ENCODE peak calls at places on chromosomes 7 and 10, in nine cellular contexts. V is cardiac muscle cell, U is foreskin fibroblast, C is tibial nerve, J is choroid plexus epithelial cell, O is A549, E is SK-N-SH, F is WTC11, A is esophagus muscularis mucosa. S is an unnamed sample.
A peak's percentile ranks its signal among the peaks of the same experiment; 100 is the strongest.

GRCh38 chr10:21207852-21208646 is 310.9 kb upstream of the NEBL start:
- DNase-seq in V (no peak), U (no peak), C (no peak), J (no peak), O (no peak), E (no peak), F (no peak), A (no peak), S (no peak)

GRCh38 chr10:73406863-73407262 is 7.0 kb downstream of the ANXA7 start:
- DNase-seq in V (no peak), U (no peak), C (no peak), J (peak; percentile 12), O (no peak), E (no peak), F (no peak), A (no peak), S (no peak)

GRCh38 chr7:69422473-69423102 is 175.7 kb upstream of the AUTS2 start:
- DNase-seq in V (no peak), U (no peak), C (no peak), J (no peak), O (no peak), E (no peak), F (no peak), A (no peak), S (no peak)

GRCh38 chr7:105707967-105708580 is 126.8 kb upstream of the EFCAB10 start:
- DNase-seq in V (no peak), U (peak; percentile 34), C (no peak), J (no peak), O (no peak), E (no peak), F (no peak), A (no peak), S (no peak)

GRCh38 chr7:102875700-102876192 is 37.1 kb upstream of the LRRC17 start:
- DNase-seq in V (no peak), U (peak; percentile 97), C (no peak), J (peak; percentile 99), O (peak; percentile 97), E (no peak), F (no peak), A (no peak), S (no peak)

GRCh38 chr7:2802504-2803341 is 41.4 kb downstream of the GNA12 start:
- DNase-seq in V (no peak), U (peak; percentile 39), C (no peak), J (peak; percentile 69), O (peak; percentile 74), E (no peak), F (no peak), A (no peak), S (no peak)

GRCh38 chr7:134429481-134429880 is 29.4 kb downstream of the AKR1B1 start:
- DNase-seq in V (no peak), U (no peak), C (no peak), J (no peak), O (no peak), E (no peak), F (no peak), A (no peak), S (no peak)

GRCh38 chr10:132099701-132100481 is 34.1 kb downstream of the JAKMIP3 start:
- DNase-seq in V (no peak), U (no peak), C (no peak), J (no peak), O (no peak), E (no peak), F (no peak), A (no peak), S (no peak)

GRCh38 chr7:84524714-84525694 is 330.4 kb upstream of the SEMA3A start:
- DNase-seq in V (no peak), U (peak; percentile 82), C (no peak), J (peak; percentile 86), O (peak; percentile 95), E (no peak), F (no peak), A (no peak), S (no peak)

GRCh38 chr7:85055906-85056305 is 130.9 kb downstream of the SEMA3D start:
- DNase-seq in V (no peak), U (no peak), C (no peak), J (no peak), O (no peak), E (no peak), F (no peak), A (no peak), S (no peak)

GRCh38 chr7:76280408-76280807 is 22.1 kb upstream of the HSPB1 start:
- DNase-seq in V (no peak), U (no peak), C (no peak), J (no peak), O (no peak), E (peak; percentile 91), F (peak; percentile 42), A (no peak), S (no peak)

GRCh38 chr10:59337254-59337653 is 25.1 kb downstream of the FAM13C start:
- DNase-seq in V (peak; percentile 89), U (peak; percentile 55), C (no peak), J (peak; percentile 44), O (peak; percentile 12), E (no peak), F (no peak), A (no peak), S (peak; percentile 34)

GRCh38 chr10:72688208-72688651 is 3.7 kb upstream of the MCU start:
- DNase-seq in V (no peak), U (peak; percentile 90), C (no peak), J (peak; percentile 91), O (peak; percentile 96), E (no peak), F (no peak), A (no peak), S (no peak)

DNA sequence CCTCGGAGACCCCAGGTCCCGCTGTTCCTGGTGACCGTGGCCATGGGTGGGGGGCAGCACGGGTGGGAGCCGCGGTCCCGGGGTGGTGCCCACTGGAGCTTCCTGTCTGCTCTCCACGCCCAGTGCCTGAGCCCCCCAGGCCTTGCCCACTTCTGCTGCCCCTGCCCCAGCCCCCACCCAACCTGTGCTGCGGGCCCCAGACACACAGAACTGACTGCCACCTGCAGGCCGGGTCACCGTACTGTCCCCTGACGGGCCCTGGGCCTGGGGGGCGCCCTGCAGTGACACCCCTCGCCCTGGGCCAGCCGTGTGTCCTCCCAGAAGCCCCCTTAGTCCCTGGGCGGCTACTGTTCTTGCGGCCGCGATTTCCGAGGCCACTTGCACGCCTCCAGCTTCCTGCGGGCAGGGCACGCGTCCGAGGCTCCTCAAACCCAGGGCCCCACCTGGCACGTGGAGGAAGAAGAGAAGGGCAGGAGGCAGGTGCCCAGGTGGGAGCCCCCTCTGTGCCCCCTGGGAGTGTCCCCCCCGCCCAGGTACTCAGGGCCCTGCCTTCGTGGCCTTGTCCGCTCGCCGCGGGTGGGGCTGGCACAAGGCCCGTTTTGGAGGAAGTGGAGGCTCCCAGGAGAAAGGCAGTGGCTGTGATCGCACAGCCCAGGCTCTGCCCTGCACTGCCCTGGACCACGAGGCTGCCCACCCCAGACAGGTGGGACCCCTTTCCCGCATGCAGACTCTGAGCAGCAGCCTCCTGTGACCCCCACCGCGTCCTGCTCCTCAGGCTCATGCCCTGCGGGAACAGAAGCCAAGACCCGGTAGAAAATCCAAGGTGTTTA is 10.4 kb downstream of the TMEM184A start:
- DNase-seq in V (no peak), U (no peak), C (no peak), J (no peak), O (peak; percentile 55), E (no peak), F (no peak), A (no peak), S (no peak)
- TF ChIP-seq CTCF in V (no peak), U (no peak), C (no peak), J (no peak), O (no peak), E (peak; percentile 16), F (no peak), A (no peak), S (no peak)

DNA sequence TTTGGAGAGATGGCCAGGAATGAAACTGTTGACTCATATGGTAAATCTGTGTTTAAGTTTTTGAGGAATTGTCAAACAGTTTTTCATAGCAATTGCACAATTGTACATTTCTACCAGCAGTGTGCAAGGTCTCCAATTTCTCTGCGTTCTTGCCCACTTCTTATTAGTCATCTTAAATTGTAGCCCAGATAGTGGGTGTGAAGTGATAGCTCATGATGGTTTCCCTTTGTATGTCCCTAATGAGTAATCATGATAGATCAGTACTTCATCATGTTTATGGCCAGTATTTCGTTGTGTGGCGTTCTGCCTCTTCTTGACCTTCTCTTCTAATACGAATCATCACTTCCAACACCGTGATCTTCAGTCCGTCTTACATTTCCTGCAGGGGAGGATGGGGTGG is 136.3 kb downstream of the DOCK1 start:
- DNase-seq in V (no peak), U (peak; percentile 96), C (no peak), J (peak; percentile 86), O (no peak), E (no peak), F (no peak), A (no peak), S (no peak)
- TF ChIP-seq CTCF in V (no peak), U (no peak), C (no peak), J (no peak), O (no peak), E (no peak), F (no peak), A (no peak), S (no peak)

DNA sequence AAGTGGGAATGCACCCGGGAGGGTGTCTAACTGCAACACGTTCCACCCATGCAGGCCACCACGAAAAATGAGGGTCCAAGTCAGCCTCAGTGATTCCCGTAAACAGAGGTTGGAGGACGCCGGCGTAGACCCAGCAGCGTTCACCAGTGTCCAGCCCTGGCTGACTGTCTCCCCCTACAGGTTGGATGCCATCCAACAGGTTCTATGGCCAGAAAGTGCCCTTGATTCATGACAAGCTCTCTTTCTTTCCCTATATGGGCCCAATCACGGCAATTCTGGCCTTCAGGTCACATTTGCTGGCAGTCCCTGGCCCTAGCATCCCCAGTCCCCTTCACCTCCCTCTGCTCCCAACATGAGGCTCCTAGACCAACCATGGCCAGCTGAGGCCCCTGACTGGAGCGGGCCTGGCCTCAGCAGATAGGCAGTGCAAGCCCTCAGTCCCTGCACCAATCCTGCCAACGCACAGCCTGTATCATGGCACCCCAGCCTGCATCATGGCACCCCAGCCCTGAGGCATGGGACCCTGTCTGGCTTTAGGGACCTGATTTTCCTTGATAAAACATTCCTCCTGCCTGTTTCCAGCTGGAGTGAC is 227.4 kb downstream of the GRID1 start:
- DNase-seq in V (peak; percentile 54), U (no peak), C (no peak), J (peak; percentile 1), O (peak; percentile 29), E (no peak), F (peak; percentile 72), A (no peak), S (peak; percentile 53)
- TF ChIP-seq CTCF in V (peak; percentile 43), U (no peak), C (no peak), J (peak; percentile 28), O (peak; percentile 38), E (peak; percentile 7), F (peak; percentile 80), A (peak; percentile 23), S (peak; percentile 82)

DNA sequence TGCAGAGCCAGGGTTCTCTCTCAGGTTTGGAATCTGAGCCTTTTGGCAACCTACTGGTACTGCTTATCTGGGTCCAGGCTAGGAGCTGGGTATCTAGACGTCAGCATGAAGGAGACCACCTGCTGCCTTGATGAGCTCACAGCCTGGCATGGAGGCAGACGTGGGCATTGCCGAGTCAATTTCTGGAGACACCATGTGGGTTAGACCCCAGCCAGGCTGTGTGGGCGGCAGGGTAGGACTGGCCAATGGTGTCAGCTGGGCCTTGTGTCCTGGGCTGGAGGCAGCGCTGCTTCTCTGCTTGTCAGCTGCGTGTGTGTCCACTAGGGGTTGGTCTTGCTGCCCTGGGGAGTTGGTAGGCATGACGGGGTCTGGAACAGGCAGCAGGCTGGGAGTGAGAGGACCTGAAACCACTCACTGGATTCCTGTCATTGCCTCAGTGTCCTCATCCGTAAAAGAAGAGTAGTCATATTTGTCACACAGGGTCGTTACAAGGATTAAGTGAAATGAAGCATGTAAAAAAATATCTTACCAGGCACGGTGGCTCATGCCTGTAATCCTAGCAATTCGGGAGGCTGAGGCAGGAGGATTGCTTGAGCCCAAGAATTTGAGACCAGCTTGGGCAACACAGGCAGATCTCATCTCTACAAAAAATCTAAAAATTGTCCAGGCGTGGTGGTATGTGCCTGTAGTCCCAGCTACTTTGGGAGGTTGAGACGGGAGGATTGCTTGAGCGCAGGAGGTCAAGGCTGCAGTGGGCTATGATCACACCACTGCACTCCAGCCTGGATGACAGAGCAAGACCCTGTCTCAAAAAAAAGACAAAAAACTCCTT is 31.7 kb upstream of the ANKRD2 start:
- DNase-seq in V (no peak), U (no peak), C (no peak), J (no peak), O (no peak), E (no peak), F (peak; percentile 38), A (no peak), S (no peak)
- TF ChIP-seq CTCF in V (peak; percentile 22), U (no peak), C (no peak), J (peak; percentile 13), O (no peak), E (peak; percentile 13), F (no peak), A (no peak), S (no peak)